ENCODE peak calls at places on chromosomes 1 and 21, in four cellular contexts. One of them, this sample, is unnamed.
A peak's percentile ranks its signal among the peaks of the same experiment; 100 is the strongest.

GRCh38 chr1:180486092-180486491 is 16.3 kb downstream of the ACBD6 start:
- DNase-seq in HCT116: no peak
- DNase-seq in OCI-LY7: no peak
- DNase-seq in PC-3: no peak
- DNase-seq in this sample: peak; percentile 3

GRCh38 chr1:42165511-42166210 is 1.1 kb upstream of the GUCA2A start:
- DNase-seq in HCT116: peak; percentile 38
- DNase-seq in OCI-LY7: no peak
- DNase-seq in PC-3: peak; percentile 99
- DNase-seq in this sample: no peak

GRCh38 chr1:5917591-5918274 is 74.5 kb downstream of the NPHP4 start:
- DNase-seq in PC-3: no peak
- DNase-seq in HCT116: no peak
- DNase-seq in OCI-LY7: no peak
- DNase-seq in this sample: no peak

GRCh38 chr1:17870679-17871078 is 115.5 kb downstream of the ACTL8 start:
- DNase-seq in PC-3: no peak
- DNase-seq in OCI-LY7: no peak
- DNase-seq in HCT116: no peak
- DNase-seq in this sample: no peak

GRCh38 chr1:68954841-68955240 is 458.0 kb upstream of the DEPDC1 start:
- DNase-seq in HCT116: no peak
- DNase-seq in OCI-LY7: no peak
- DNase-seq in PC-3: peak; percentile 17
- DNase-seq in this sample: no peak

GRCh38 chr1:211738709-211739301 is 63.4 kb upstream of the NEK2 start:
- DNase-seq in OCI-LY7: peak; percentile 10
- DNase-seq in PC-3: peak; percentile 29
- DNase-seq in HCT116: no peak
- DNase-seq in this sample: no peak

GRCh38 chr1:176058686-176059085 is 148.4 kb downstream of the COP1 start:
- DNase-seq in OCI-LY7: peak; percentile 4
- DNase-seq in PC-3: no peak
- DNase-seq in HCT116: no peak
- DNase-seq in this sample: peak; percentile 65

GRCh38 chr1:208145167-208145566 is 99.0 kb downstream of the PLXNA2 start:
- DNase-seq in PC-3: no peak
- DNase-seq in HCT116: no peak
- DNase-seq in OCI-LY7: no peak
- DNase-seq in this sample: no peak

GRCh38 chr1:61221642-61222041 is 139.3 kb downstream of the NFIA start:
- DNase-seq in OCI-LY7: no peak
- DNase-seq in HCT116: no peak
- DNase-seq in PC-3: no peak
- DNase-seq in this sample: no peak

GRCh38 chr21:15077529-15077928 is 12.7 kb upstream of the NRIP1 start:
- DNase-seq in PC-3: no peak
- DNase-seq in HCT116: no peak
- DNase-seq in OCI-LY7: no peak
- DNase-seq in this sample: no peak

GRCh38 chr1:29789221-29789909 is 553.0 kb downstream of the PTPRU start:
- DNase-seq in PC-3: peak; percentile 80
- DNase-seq in HCT116: no peak
- DNase-seq in OCI-LY7: no peak
- DNase-seq in this sample: no peak

GRCh38 chr1:9665193-9665592 is 13.7 kb downstream of the PIK3CD start:
- DNase-seq in HCT116: no peak
- DNase-seq in OCI-LY7: no peak
- DNase-seq in PC-3: no peak
- DNase-seq in this sample: no peak

GRCh38 chr1:25695066-25695990 is 78.7 kb downstream of the MAN1C1 start:
- DNase-seq in OCI-LY7: no peak
- DNase-seq in HCT116: no peak
- DNase-seq in PC-3: no peak
- DNase-seq in this sample: peak; percentile 62

GRCh38 chr1:66412689-66413088 is 121.3 kb upstream of the SGIP1 start:
- DNase-seq in HCT116: no peak
- DNase-seq in PC-3: no peak
- DNase-seq in OCI-LY7: no peak
- DNase-seq in this sample: no peak

GRCh38 chr21:34147835-34148804 is 74.7 kb downstream of the MRPS6 start:
- DNase-seq in OCI-LY7: no peak
- DNase-seq in PC-3: no peak
- DNase-seq in HCT116: no peak
- DNase-seq in this sample: no peak

GRCh38 chr1:18199462-18199861 is 91.9 kb downstream of the IGSF21 start:
- DNase-seq in OCI-LY7: no peak
- DNase-seq in HCT116: no peak
- DNase-seq in PC-3: no peak
- DNase-seq in this sample: peak; percentile 80

GRCh38 chr21:39602793-39603192 is 9.9 kb upstream of the B3GALT5 start:
- DNase-seq in HCT116: no peak
- DNase-seq in OCI-LY7: no peak
- DNase-seq in PC-3: no peak
- DNase-seq in this sample: no peak

GRCh38 chr1:67835663-67836452 is 2.6 kb upstream of the GNG12 start:
- DNase-seq in PC-3: no peak
- DNase-seq in OCI-LY7: no peak
- DNase-seq in HCT116: no peak
- DNase-seq in this sample: no peak

GRCh38 chr1:7705908-7706216 is 65.2 kb upstream of the VAMP3 start:
- DNase-seq in HCT116: no peak
- DNase-seq in PC-3: peak; percentile 7
- DNase-seq in OCI-LY7: no peak
- DNase-seq in this sample: no peak

GRCh38 chr1:44405041-44405803 is at the start of gene RNF220:
- DNase-seq in HCT116: peak; percentile 79
- DNase-seq in OCI-LY7: no peak
- DNase-seq in PC-3: peak; percentile 51
- DNase-seq in this sample: peak; percentile 85

GRCh38 chr1:63868220-63868897 is 94.5 kb downstream of the ROR1 start:
- DNase-seq in OCI-LY7: peak; percentile 24
- DNase-seq in PC-3: peak; percentile 98
- DNase-seq in HCT116: peak; percentile 51
- DNase-seq in this sample: no peak

GRCh38 chr1:35577071-35577998 is 4.2 kb downstream of the TFAP2E start:
- DNase-seq in OCI-LY7: peak; percentile 87
- DNase-seq in HCT116: no peak
- DNase-seq in PC-3: no peak
- DNase-seq in this sample: peak; percentile 42

GRCh38 chr1:63327417-63328139 is 5.2 kb downstream of the FOXD3 start:
- DNase-seq in PC-3: peak; percentile 79
- DNase-seq in HCT116: peak; percentile 60
- DNase-seq in OCI-LY7: peak; percentile 64
- DNase-seq in this sample: peak; percentile 90

GRCh38 chr1:248840946-248841345 is 2.9 kb downstream of the ZNF672 start:
- DNase-seq in HCT116: no peak
- DNase-seq in OCI-LY7: no peak
- DNase-seq in PC-3: no peak
- DNase-seq in this sample: no peak

GRCh38 chr1:145828368-145829016 is 4.5 kb downstream of the POLR3C start:
- DNase-seq in OCI-LY7: peak; percentile 68
- DNase-seq in PC-3: no peak
- DNase-seq in HCT116: no peak
- DNase-seq in this sample: no peak

GRCh38 chr1:34419662-34420061 is 243.0 kb downstream of the C1orf94 start:
- DNase-seq in PC-3: no peak
- DNase-seq in OCI-LY7: no peak
- DNase-seq in HCT116: no peak
- DNase-seq in this sample: peak; percentile 59

GRCh38 chr1:21641967-21642366 is 27.2 kb downstream of the RAP1GAP start:
- DNase-seq in HCT116: no peak
- DNase-seq in OCI-LY7: no peak
- DNase-seq in PC-3: no peak
- DNase-seq in this sample: no peak

GRCh38 chr1:67957026-67957425 is 93.4 kb downstream of the DIRAS3 start:
- DNase-seq in HCT116: no peak
- DNase-seq in PC-3: no peak
- DNase-seq in OCI-LY7: no peak
- DNase-seq in this sample: no peak

GRCh38 chr1:56215086-56215485 is 364.3 kb downstream of the PLPP3 start:
- DNase-seq in PC-3: no peak
- DNase-seq in HCT116: no peak
- DNase-seq in OCI-LY7: no peak
- DNase-seq in this sample: no peak

GRCh38 chr1:58885998-58886397 is 102.2 kb upstream of the JUN start:
- DNase-seq in OCI-LY7: no peak
- DNase-seq in HCT116: no peak
- DNase-seq in PC-3: no peak
- DNase-seq in this sample: no peak

GRCh38 chr1:21831454-21831970 is 19.4 kb downstream of the LDLRAD2 start:
- DNase-seq in HCT116: no peak
- DNase-seq in PC-3: no peak
- DNase-seq in OCI-LY7: no peak
- DNase-seq in this sample: no peak

GRCh38 chr1:5651964-5652751 is 340.1 kb downstream of the NPHP4 start:
- DNase-seq in HCT116: no peak
- DNase-seq in PC-3: no peak
- DNase-seq in OCI-LY7: no peak
- DNase-seq in this sample: peak; percentile 43

GRCh38 chr1:155184351-155184811 is 10.7 kb downstream of the TRIM46 start:
- DNase-seq in OCI-LY7: no peak
- DNase-seq in PC-3: no peak
- DNase-seq in HCT116: no peak
- DNase-seq in this sample: no peak

GRCh38 chr1:154469844-154470417 is 32.1 kb upstream of the TDRD10 start:
- DNase-seq in HCT116: no peak
- DNase-seq in OCI-LY7: no peak
- DNase-seq in PC-3: no peak
- DNase-seq in this sample: no peak

GRCh38 chr1:156487862-156488261 is 12.7 kb downstream of the MEF2D start:
- DNase-seq in PC-3: no peak
- DNase-seq in HCT116: no peak
- DNase-seq in OCI-LY7: no peak
- DNase-seq in this sample: no peak

GRCh38 chr1:33299461-33300155 is 21.3 kb downstream of the A3GALT2 start:
- DNase-seq in HCT116: no peak
- DNase-seq in OCI-LY7: no peak
- DNase-seq in PC-3: no peak
- DNase-seq in this sample: no peak

GRCh38 chr21:37921091-37921490 is 4.8 kb upstream of the KCNJ6 start:
- DNase-seq in HCT116: no peak
- DNase-seq in OCI-LY7: no peak
- DNase-seq in PC-3: peak; percentile 25
- DNase-seq in this sample: no peak

GRCh38 chr1:226702318-226702956 is 36.6 kb downstream of the ITPKB start:
- DNase-seq in OCI-LY7: no peak
- DNase-seq in PC-3: peak; percentile 57
- DNase-seq in HCT116: no peak
- DNase-seq in this sample: no peak

DNA sequence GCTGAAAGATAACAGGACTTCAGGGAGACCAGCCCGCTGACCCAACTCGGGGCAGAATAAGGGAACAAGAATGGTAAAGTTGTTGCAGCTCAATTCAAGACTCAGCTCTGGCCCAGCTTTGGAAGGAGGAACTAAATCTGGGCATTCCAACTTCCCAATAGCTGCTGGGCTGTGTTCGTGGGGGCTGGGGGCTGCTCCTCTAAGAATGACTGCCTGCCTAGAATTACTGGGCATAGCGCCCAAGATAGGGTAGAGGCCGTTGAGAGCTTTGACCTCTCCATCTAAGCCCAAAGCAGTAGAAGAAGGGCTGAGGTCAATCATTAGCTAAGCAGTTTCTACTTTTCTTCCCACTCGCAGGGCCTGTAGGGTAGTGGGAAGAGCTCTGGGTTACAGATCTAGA is 1.3 kb downstream of the FABP3 start:
- DNase-seq in HCT116: no peak
- DNase-seq in OCI-LY7: no peak
- DNase-seq in PC-3: no peak
- DNase-seq in this sample: no peak
- H4K20me1 ChIP-seq in HCT116: no peaks in the 10 kb centered on the region
- H4K20me1 ChIP-seq in OCI-LY7: no peaks in the 10 kb centered on the region
- H4K20me1 ChIP-seq in PC-3: no peaks in the 10 kb centered on the region
- H4K20me1 ChIP-seq in this sample: peaks cover 8% of the 10 kb centered on the region

GRCh38 chr1:16720403-16721223 is 19.7 kb upstream of the RNU1-4 start:
- DNase-seq in HCT116: no peak
- DNase-seq in PC-3: no peak
- DNase-seq in OCI-LY7: peak; percentile 5
- DNase-seq in this sample: peak; percentile 1

GRCh38 chr1:16721871-16722641 is 18.3 kb upstream of the RNU1-4 start:
- DNase-seq in PC-3: peak; percentile 0
- DNase-seq in OCI-LY7: no peak
- DNase-seq in HCT116: no peak
- DNase-seq in this sample: peak; percentile 1

GRCh38 chr1:16717174-16718108 is 22.9 kb upstream of the RNU1-4 start:
- DNase-seq in PC-3: peak; percentile 9
- DNase-seq in OCI-LY7: peak; percentile 3
- DNase-seq in HCT116: no peak
- DNase-seq in this sample: peak; percentile 1

GRCh38 chr1:16718908-16719533 is 21.3 kb upstream of the RNU1-4 start:
- DNase-seq in HCT116: no peak
- DNase-seq in OCI-LY7: peak; percentile 0
- DNase-seq in PC-3: peak; percentile 1
- DNase-seq in this sample: peak; percentile 1

DNA sequence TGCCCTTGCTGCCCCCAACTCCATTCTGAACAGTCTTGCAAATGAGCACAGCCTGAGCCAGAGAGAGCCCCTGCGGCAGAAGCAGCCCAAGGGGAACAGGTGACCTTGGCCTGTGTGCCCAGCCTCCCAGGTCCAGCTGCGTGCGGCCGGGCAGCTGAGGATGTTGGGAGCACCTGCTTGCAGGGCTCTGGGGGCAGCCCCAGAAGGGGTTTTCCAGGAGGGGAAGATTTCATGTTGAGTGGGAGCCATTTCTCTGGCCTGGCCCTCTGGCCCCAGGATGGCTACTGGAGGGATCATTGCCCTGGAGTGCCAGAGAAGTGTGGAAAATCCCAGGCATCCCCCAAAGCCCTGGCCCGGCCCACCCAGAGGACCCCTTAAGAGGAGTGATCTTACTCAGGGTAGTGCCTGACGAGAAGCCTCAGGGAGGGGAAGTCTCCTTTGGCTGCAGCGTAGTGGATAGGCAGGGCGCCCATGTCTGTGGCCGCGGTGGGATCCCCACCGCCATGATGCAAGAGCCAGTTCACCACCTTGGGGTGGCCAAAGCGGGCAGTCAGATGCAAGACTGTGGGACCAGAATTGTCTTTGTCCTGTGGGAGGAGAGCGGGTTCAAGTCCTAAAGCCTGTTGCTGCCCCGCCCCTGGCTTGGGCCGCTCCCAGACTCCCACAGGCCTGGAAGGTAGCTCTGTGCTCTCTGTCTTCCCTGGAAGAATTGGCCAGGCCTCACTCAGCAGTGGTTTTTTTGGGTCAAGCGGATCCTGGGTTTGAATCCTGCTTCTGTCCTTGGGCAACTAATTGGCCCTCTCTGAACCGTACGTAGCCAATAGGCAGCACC is 20.5 kb upstream of the RNU1-4 start:
- DNase-seq in OCI-LY7: peak; percentile 0
- DNase-seq in PC-3: peak; percentile 1
- DNase-seq in HCT116: no peak
- DNase-seq in this sample: no peak
- TF ChIP-seq EZH2phosphoT487 in OCI-LY7: no peak
- TF ChIP-seq EZH2phosphoT487 in PC-3: no peak
- TF ChIP-seq EZH2phosphoT487 in HCT116: no peak
- TF ChIP-seq EZH2phosphoT487 in this sample: no peak

GRCh38 chr1:244662604-244663003 is 9.7 kb downstream of the DESI2 start:
- DNase-seq in HCT116: no peak
- DNase-seq in PC-3: peak; percentile 41
- DNase-seq in OCI-LY7: no peak
- DNase-seq in this sample: no peak
- H4K20me1 ChIP-seq in HCT116: no peaks in the 10 kb centered on the region
- H4K20me1 ChIP-seq in PC-3: no peaks in the 10 kb centered on the region
- H4K20me1 ChIP-seq in OCI-LY7: no peaks in the 10 kb centered on the region
- H4K20me1 ChIP-seq in this sample: peaks cover 25% of the 10 kb centered on the region

GRCh38 chr1:11486610-11487009 is 7.7 kb downstream of the DISP3 start:
- DNase-seq in OCI-LY7: no peak
- DNase-seq in PC-3: no peak
- DNase-seq in HCT116: no peak
- DNase-seq in this sample: no peak
- TF ChIP-seq EZH2phosphoT487 in OCI-LY7: no peak
- TF ChIP-seq EZH2phosphoT487 in PC-3: no peak
- TF ChIP-seq EZH2phosphoT487 in HCT116: no peak
- TF ChIP-seq EZH2phosphoT487 in this sample: no peak

This sample was measured in neural progenitor cell.